ENCODE peak calls at places on chromosomes 11 and 22, in ten cellular contexts. One of them, this sample, is unnamed.

GRCh38 chr11:132439711-132440300 is 1069.4 kb downstream of the NTM start:
- DNase-seq in pancreas: no peak
- DNase-seq in NB4: no peak
- DNase-seq in bronchial epithelial cell: no peak
- DNase-seq in A549: no peak
- DNase-seq in nephron progenitor cell: no peak
- DNase-seq in CD4-positive, alpha-beta T cell: no peak
- DNase-seq in CD14-positive monocyte: no peak
- DNase-seq in coronary artery: no peak
- DNase-seq in brain microvascular endothelial cell: no peak
- DNase-seq in this sample: no peak

GRCh38 chr22:44752285-44753188 is at the start of gene ARHGAP8:
- DNase-seq in pancreas: peak
- DNase-seq in NB4: no peak
- DNase-seq in bronchial epithelial cell: no peak
- DNase-seq in A549: no peak
- DNase-seq in nephron progenitor cell: peak
- DNase-seq in CD4-positive, alpha-beta T cell: no peak
- DNase-seq in CD14-positive monocyte: no peak
- DNase-seq in coronary artery: no peak
- DNase-seq in brain microvascular endothelial cell: no peak
- DNase-seq in this sample: no peak

GRCh38 chr11:2913029-2913431 is 16.2 kb downstream of the PHLDA2 start:
- DNase-seq in pancreas: peak
- DNase-seq in NB4: no peak
- DNase-seq in bronchial epithelial cell: no peak
- DNase-seq in A549: no peak
- DNase-seq in nephron progenitor cell: no peak
- DNase-seq in CD4-positive, alpha-beta T cell: no peak
- DNase-seq in CD14-positive monocyte: no peak
- DNase-seq in coronary artery: no peak
- DNase-seq in brain microvascular endothelial cell: peak
- DNase-seq in this sample: no peak

GRCh38 chr11:16080688-16081388 is 275.5 kb downstream of the SOX6 start:
- DNase-seq in pancreas: no peak
- DNase-seq in NB4: no peak
- DNase-seq in bronchial epithelial cell: no peak
- DNase-seq in A549: no peak
- DNase-seq in nephron progenitor cell: no peak
- DNase-seq in CD4-positive, alpha-beta T cell: no peak
- DNase-seq in CD14-positive monocyte: no peak
- DNase-seq in coronary artery: no peak
- DNase-seq in brain microvascular endothelial cell: no peak
- DNase-seq in this sample: no peak

GRCh38 chr11:119615003-119615878 is 113.8 kb downstream of the NECTIN1 start:
- DNase-seq in pancreas: no peak
- DNase-seq in NB4: peak
- DNase-seq in bronchial epithelial cell: peak
- DNase-seq in A549: peak
- DNase-seq in nephron progenitor cell: no peak
- DNase-seq in CD4-positive, alpha-beta T cell: no peak
- DNase-seq in CD14-positive monocyte: no peak
- DNase-seq in coronary artery: no peak
- DNase-seq in brain microvascular endothelial cell: peak
- DNase-seq in this sample: no peak

GRCh38 chr11:10450451-10451398 is 4.3 kb upstream of the AMPD3 start:
- DNase-seq in pancreas: peak
- DNase-seq in NB4: peak
- DNase-seq in bronchial epithelial cell: peak
- DNase-seq in A549: peak
- DNase-seq in nephron progenitor cell: peak
- DNase-seq in CD4-positive, alpha-beta T cell: peak
- DNase-seq in CD14-positive monocyte: no peak
- DNase-seq in coronary artery: no peak
- DNase-seq in brain microvascular endothelial cell: no peak
- DNase-seq in this sample: peak

GRCh38 chr11:1772270-1773130 is 8.8 kb upstream of the CTSD start:
- DNase-seq in pancreas: peak
- DNase-seq in NB4: peak
- DNase-seq in bronchial epithelial cell: peak
- DNase-seq in A549: peak
- DNase-seq in nephron progenitor cell: no peak
- DNase-seq in CD4-positive, alpha-beta T cell: peak
- DNase-seq in CD14-positive monocyte: peak
- DNase-seq in coronary artery: peak
- DNase-seq in brain microvascular endothelial cell: peak
- DNase-seq in this sample: no peak

GRCh38 chr11:37632748-37633147 is 1034.7 kb upstream of the RAG2 start:
- DNase-seq in pancreas: no peak
- DNase-seq in NB4: no peak
- DNase-seq in bronchial epithelial cell: no peak
- DNase-seq in A549: no peak
- DNase-seq in nephron progenitor cell: no peak
- DNase-seq in CD4-positive, alpha-beta T cell: no peak
- DNase-seq in CD14-positive monocyte: no peak
- DNase-seq in coronary artery: no peak
- DNase-seq in brain microvascular endothelial cell: no peak
- DNase-seq in this sample: no peak

GRCh38 chr11:79430280-79430679 is 10.6 kb downstream of the TENM4 start:
- DNase-seq in pancreas: no peak
- DNase-seq in NB4: no peak
- DNase-seq in bronchial epithelial cell: no peak
- DNase-seq in A549: no peak
- DNase-seq in nephron progenitor cell: no peak
- DNase-seq in CD4-positive, alpha-beta T cell: no peak
- DNase-seq in CD14-positive monocyte: no peak
- DNase-seq in coronary artery: no peak
- DNase-seq in brain microvascular endothelial cell: no peak
- DNase-seq in this sample: no peak

GRCh38 chr11:33930317-33931021 is 38.6 kb upstream of the LMO2 start:
- DNase-seq in pancreas: no peak
- DNase-seq in NB4: peak
- DNase-seq in bronchial epithelial cell: peak
- DNase-seq in A549: no peak
- DNase-seq in nephron progenitor cell: no peak
- DNase-seq in CD4-positive, alpha-beta T cell: no peak
- DNase-seq in CD14-positive monocyte: peak
- DNase-seq in coronary artery: no peak
- DNase-seq in brain microvascular endothelial cell: no peak
- DNase-seq in this sample: no peak

GRCh38 chr11:18392434-18393321 is 1.7 kb upstream of the LDHA start:
- DNase-seq in pancreas: no peak
- DNase-seq in NB4: no peak
- DNase-seq in bronchial epithelial cell: no peak
- DNase-seq in A549: no peak
- DNase-seq in nephron progenitor cell: no peak
- DNase-seq in CD4-positive, alpha-beta T cell: no peak
- DNase-seq in CD14-positive monocyte: no peak
- DNase-seq in coronary artery: no peak
- DNase-seq in brain microvascular endothelial cell: no peak
- DNase-seq in this sample: no peak

GRCh38 chr11:3127706-3128355 is 37.3 kb downstream of the OSBPL5 start:
- DNase-seq in pancreas: no peak
- DNase-seq in NB4: no peak
- DNase-seq in bronchial epithelial cell: no peak
- DNase-seq in A549: no peak
- DNase-seq in nephron progenitor cell: peak
- DNase-seq in CD4-positive, alpha-beta T cell: no peak
- DNase-seq in CD14-positive monocyte: peak
- DNase-seq in coronary artery: no peak
- DNase-seq in brain microvascular endothelial cell: no peak
- DNase-seq in this sample: no peak

DNA sequence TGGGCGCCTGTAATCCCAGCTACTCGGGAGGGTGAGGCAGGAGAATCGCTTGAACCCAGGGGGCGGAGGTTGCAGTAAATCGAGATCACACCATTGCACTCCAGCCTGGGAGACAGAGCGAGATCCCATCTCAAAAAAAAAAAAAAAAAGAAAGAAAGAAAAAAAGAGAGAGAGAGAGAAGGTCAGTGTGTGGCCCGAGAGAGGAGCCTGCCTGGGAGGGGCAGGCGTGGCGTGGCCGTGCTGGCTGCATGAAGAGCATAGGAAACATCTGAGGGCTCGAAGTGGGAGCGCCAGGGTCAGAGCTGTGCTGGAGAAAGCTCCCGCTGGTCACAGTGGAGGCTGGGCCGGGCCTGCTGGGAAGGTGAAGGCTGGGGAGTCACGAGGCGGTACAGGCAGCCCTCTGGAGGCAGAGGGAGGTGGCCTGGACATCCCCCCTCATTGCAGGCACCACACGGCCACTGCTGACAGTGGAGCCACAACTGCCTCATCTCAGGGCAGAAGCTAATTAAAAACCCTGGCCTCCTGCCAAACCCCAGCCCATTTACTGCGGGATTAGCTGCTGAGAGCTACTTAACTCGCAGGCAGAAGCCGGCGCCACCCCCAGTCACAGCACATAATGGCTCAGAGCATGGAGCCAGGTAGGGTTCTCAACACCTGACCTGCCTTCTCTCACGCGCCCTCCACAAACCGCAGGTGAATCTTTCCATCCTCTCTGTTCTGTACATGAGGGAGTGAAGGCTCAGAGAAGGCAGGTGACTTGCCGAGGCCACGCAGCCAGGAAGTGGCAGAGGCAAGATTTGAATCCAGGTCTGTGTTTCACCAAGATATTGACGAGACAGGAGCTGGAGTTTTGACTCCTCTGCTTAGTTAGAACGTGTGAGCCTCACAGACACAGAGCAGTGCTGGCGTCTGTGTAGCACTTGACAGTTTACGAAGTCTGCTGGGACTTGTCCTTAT is 32.6 kb downstream of the NFAM1 start:
- DNase-seq in pancreas: no peak
- DNase-seq in NB4: peak
- DNase-seq in bronchial epithelial cell: no peak
- DNase-seq in A549: no peak
- DNase-seq in nephron progenitor cell: peak
- DNase-seq in CD4-positive, alpha-beta T cell: no peak
- DNase-seq in CD14-positive monocyte: no peak
- DNase-seq in coronary artery: no peak
- DNase-seq in brain microvascular endothelial cell: no peak
- DNase-seq in this sample: no peak
- TF ChIP-seq CTCF in pancreas: no peak
- TF ChIP-seq CTCF in NB4: no peak
- TF ChIP-seq CTCF in bronchial epithelial cell: no peak
- TF ChIP-seq CTCF in A549: no peak
- TF ChIP-seq CTCF in nephron progenitor cell: no peak
- TF ChIP-seq CTCF in CD4-positive, alpha-beta T cell: no peak
- TF ChIP-seq CTCF in CD14-positive monocyte: no peak
- TF ChIP-seq CTCF in coronary artery: no peak
- TF ChIP-seq CTCF in brain microvascular endothelial cell: no peak
- TF ChIP-seq CTCF in this sample: no peak

DNA sequence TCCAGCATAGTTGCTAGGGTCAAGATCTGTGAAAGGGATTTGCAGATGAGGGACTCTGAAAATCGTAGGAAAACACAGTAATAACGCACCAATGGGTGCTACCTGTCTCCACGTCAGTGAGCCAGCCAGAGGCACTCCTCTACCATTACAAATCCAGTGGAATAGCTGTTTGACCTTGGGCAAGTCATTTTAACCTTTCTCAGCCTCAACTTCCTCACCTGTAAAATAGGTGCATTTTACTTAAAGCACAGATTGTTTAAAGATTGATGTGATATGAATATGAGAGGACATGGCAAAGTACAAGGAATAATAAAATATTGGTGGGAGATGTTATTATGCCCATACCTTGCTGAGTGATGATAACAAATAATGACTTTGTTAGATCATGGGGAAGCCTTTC is 148.1 kb upstream of the TTC12 start:
- DNase-seq in pancreas: no peak
- DNase-seq in NB4: no peak
- DNase-seq in bronchial epithelial cell: no peak
- DNase-seq in A549: no peak
- DNase-seq in nephron progenitor cell: no peak
- DNase-seq in CD4-positive, alpha-beta T cell: no peak
- DNase-seq in CD14-positive monocyte: no peak
- DNase-seq in coronary artery: no peak
- DNase-seq in brain microvascular endothelial cell: no peak
- DNase-seq in this sample: no peak
- TF ChIP-seq CTCF in pancreas: no peak
- TF ChIP-seq CTCF in NB4: no peak
- TF ChIP-seq CTCF in bronchial epithelial cell: no peak
- TF ChIP-seq CTCF in A549: no peak
- TF ChIP-seq CTCF in nephron progenitor cell: no peak
- TF ChIP-seq CTCF in CD4-positive, alpha-beta T cell: no peak
- TF ChIP-seq CTCF in CD14-positive monocyte: no peak
- TF ChIP-seq CTCF in coronary artery: no peak
- TF ChIP-seq CTCF in brain microvascular endothelial cell: no peak
- TF ChIP-seq CTCF in this sample: no peak

GRCh38 chr11:61769169-61769920 is 16.9 kb downstream of the MYRF start:
- DNase-seq in pancreas: no peak
- DNase-seq in NB4: no peak
- DNase-seq in bronchial epithelial cell: no peak
- DNase-seq in A549: no peak
- DNase-seq in nephron progenitor cell: peak
- DNase-seq in CD4-positive, alpha-beta T cell: no peak
- DNase-seq in CD14-positive monocyte: no peak
- DNase-seq in coronary artery: no peak
- DNase-seq in brain microvascular endothelial cell: peak
- DNase-seq in this sample: no peak
- TF ChIP-seq CTCF in pancreas: no peak
- TF ChIP-seq CTCF in NB4: peak
- TF ChIP-seq CTCF in bronchial epithelial cell: no peak
- TF ChIP-seq CTCF in A549: peak
- TF ChIP-seq CTCF in nephron progenitor cell: peak
- TF ChIP-seq CTCF in CD4-positive, alpha-beta T cell: no peak
- TF ChIP-seq CTCF in CD14-positive monocyte: no peak
- TF ChIP-seq CTCF in coronary artery: no peak
- TF ChIP-seq CTCF in brain microvascular endothelial cell: peak
- TF ChIP-seq CTCF in this sample: peak

DNA sequence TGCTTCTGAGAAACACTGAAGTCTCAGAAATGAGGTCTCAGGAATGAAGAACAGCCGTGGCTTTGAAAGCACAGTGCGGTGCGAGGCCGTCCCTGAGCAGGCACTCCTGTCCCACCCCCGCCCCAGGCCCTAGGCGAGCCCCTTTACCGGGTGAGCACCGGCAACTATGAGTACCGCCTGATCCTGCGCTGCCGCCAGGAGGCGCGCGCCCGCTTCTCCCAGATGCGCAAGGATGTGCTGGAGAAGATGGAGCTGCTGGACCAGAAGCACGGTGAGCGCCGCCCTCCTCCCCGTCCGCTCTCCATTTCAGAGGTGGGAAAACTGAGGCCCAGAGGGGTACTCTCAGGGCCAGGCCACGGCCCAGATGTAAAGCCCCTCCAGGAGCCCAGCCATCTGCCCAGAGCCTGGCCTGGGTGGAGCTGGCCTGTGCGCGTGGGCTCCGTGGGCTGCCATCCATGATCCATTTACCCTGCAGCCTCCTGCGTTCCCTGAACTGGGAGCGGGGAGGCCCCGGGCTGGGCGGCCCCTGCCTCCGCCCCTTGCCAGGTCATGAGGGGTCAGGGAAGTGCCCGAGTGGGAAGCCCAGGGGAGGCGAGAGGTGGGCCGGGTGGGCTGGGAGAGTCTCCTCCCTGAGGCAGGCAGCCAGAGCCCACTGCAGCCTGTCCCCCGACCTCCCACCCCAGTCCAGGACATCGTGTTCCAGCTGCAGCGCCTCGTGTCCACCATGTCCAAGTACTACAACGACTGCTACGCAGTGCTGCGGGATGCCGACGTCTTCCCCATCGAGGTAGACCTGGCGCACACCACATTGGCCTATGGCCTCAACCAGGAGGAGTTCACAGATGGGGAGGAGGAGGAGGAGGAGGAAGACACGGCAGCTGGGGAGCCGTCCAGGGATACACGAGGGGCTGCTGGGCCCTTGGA is 9.5 kb downstream of the SLC16A8 start:
- DNase-seq in pancreas: no peak
- DNase-seq in NB4: no peak
- DNase-seq in bronchial epithelial cell: no peak
- DNase-seq in A549: no peak
- DNase-seq in nephron progenitor cell: peak
- DNase-seq in CD4-positive, alpha-beta T cell: no peak
- DNase-seq in CD14-positive monocyte: no peak
- DNase-seq in coronary artery: no peak
- DNase-seq in brain microvascular endothelial cell: no peak
- DNase-seq in this sample: no peak
- TF ChIP-seq CTCF in pancreas: no peak
- TF ChIP-seq CTCF in NB4: no peak
- TF ChIP-seq CTCF in bronchial epithelial cell: no peak
- TF ChIP-seq CTCF in A549: no peak
- TF ChIP-seq CTCF in nephron progenitor cell: peak
- TF ChIP-seq CTCF in CD4-positive, alpha-beta T cell: no peak
- TF ChIP-seq CTCF in CD14-positive monocyte: no peak
- TF ChIP-seq CTCF in coronary artery: no peak
- TF ChIP-seq CTCF in brain microvascular endothelial cell: peak
- TF ChIP-seq CTCF in this sample: peak

This sample was measured in neural crest cell.